ENCODE peak calls at places on chromosome 21, in four cellular contexts. N is H9, Z is left ventricle myocardium inferior, J is Peyer's patch. B is an unnamed sample.
A peak's percentile ranks its signal among the peaks of the same experiment; 100 is the strongest.

GRCh38 chr21:33069994-33070811 is at the start of gene OLIG1:
- DNase-seq in N (peak; percentile 82), Z (peak; percentile 67), J (no peak), B (no peak)

GRCh38 chr21:36773111-36773510 is 74.2 kb downstream of the SIM2 start:
- DNase-seq in N (no peak), Z (peak; percentile 86), J (peak; percentile 82), B (no peak)

GRCh38 chr21:43727571-43728466 is 8.9 kb downstream of the PDXK start:
- DNase-seq in N (peak; percentile 50), Z (peak; percentile 64), J (peak; percentile 67), B (no peak)

GRCh38 chr21:25836396-25836795 is 101.6 kb downstream of the GABPA start:
- DNase-seq in N (no peak), Z (no peak), J (no peak), B (no peak)

GRCh38 chr21:27693376-27693775 is 726.5 kb upstream of the ADAMTS5 start:
- DNase-seq in N (no peak), Z (no peak), J (no peak), B (no peak)

GRCh38 chr21:16741228-16741665 is 771.6 kb upstream of the CXADR start:
- DNase-seq in N (no peak), Z (peak; percentile 37), J (no peak), B (no peak)

GRCh38 chr21:17925000-17925610 is 105.9 kb upstream of the C21orf91 start:
- DNase-seq in N (peak; percentile 61), Z (no peak), J (no peak), B (peak; percentile 46)

GRCh38 chr21:26850116-26850643 is 5.0 kb upstream of the ADAMTS1 start:
- DNase-seq in N (no peak), Z (no peak), J (no peak), B (no peak)

GRCh38 chr21:36909901-36910561 is 56.4 kb downstream of the HLCS start:
- DNase-seq in N (no peak), Z (no peak), J (no peak), B (no peak)

GRCh38 chr21:43916691-43917514 is 51.9 kb downstream of the AGPAT3 start:
- DNase-seq in N (no peak), Z (no peak), J (peak; percentile 50), B (peak; percentile 75)

GRCh38 chr21:38340131-38340530 is 83.3 kb downstream of the KCNJ15 start:
- DNase-seq in N (no peak), Z (no peak), J (no peak), B (no peak)

GRCh38 chr21:38341546-38342012 is 84.8 kb downstream of the KCNJ15 start:
- DNase-seq in N (no peak), Z (no peak), J (no peak), B (no peak)

GRCh38 chr21:38346286-38346685 is 89.5 kb downstream of the KCNJ15 start:
- DNase-seq in N (no peak), Z (no peak), J (no peak), B (no peak)

GRCh38 chr21:38343691-38344090 is 86.9 kb downstream of the KCNJ15 start:
- DNase-seq in N (no peak), Z (no peak), J (no peak), B (no peak)

GRCh38 chr21:38342734-38343133 is 85.9 kb downstream of the KCNJ15 start:
- DNase-seq in N (no peak), Z (no peak), J (no peak), B (no peak)
- H3K27ac ChIP-seq in N (no peak overlapping the region), Z (no peak overlapping the region), J (no peak overlapping the region), B (no peak overlapping the region)

GRCh38 chr21:42522771-42523170 is 9.1 kb downstream of the SLC37A1 start:
- DNase-seq in N (no peak), Z (no peak), J (no peak), B (no peak)
- H3K27ac ChIP-seq in N (no peak overlapping the region), Z (no peak overlapping the region), J (peak overlapping the region; percentile 1), B (no peak overlapping the region)

DNA sequence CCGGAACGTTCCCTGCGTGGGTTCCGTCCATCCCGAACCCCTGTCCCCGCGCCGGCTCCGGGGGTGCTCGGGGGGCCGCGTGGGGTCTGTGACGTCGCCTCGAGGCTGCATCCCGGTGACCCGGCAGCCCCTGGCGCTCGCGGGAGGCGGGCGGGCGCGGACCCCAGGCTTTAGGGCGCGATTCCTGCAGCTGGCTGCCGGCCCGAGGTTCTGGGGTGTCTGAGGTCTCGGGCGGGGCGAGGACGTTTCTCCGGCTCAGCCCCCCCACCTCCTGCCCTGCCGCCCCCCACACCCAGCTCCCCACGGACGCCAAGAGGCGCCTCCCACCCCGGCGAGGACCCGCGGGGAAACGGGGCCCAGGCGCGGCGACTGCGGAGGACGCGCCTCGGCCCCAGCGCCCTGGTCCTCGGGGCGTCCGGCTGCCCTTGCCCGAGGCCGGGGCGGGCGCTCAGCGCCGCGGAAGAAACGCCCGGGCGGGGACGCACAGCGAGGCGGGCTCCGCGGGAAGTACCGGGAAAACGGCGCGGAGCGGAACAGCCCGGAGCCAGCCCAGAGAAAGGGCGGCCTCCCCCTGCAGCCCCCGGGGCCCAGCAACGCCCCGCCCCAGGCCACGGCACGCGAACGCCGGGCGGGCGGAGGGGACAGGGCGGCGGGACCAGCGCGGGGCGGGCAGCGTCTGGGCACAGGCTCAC is 1.3 kb upstream of the PCBP3 start:
- DNase-seq in N (no peak), Z (no peak), J (peak; percentile 55), B (no peak)
- H3K27ac ChIP-seq in N (no peak overlapping the region), Z (peak overlapping the region; percentile 48), J (peak overlapping the region; percentile 83), B (no peak overlapping the region)

DNA sequence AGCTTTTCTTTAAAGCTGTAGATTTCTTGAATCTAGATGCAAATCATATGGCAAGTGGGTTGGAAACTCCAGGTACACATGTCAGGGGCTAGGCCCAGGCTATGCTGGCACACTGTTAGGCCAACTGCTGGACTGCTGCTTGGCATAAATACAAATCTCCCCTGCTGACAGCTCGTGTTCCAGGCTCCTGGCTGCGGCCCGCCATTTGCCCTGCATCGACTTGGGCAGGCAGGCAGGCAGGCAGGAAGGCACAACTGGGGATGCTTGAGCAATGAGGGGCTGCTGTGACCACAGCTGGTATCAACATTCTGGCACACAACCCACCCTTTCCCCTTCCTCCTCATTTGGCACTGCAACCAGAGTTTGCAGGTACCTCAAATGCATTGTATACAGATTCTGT is 53.2 kb downstream of the SAMSN1 start:
- DNase-seq in N (no peak), Z (no peak), J (no peak), B (no peak)
- H3K27ac ChIP-seq in N (no peak overlapping the region), Z (no peak overlapping the region), J (no peak overlapping the region), B (no peak overlapping the region)

GRCh38 chr21:45054927-45055612 is 19.3 kb upstream of the ADARB1 start:
- DNase-seq in N (peak; percentile 23), Z (no peak), J (no peak), B (no peak)

GRCh38 chr21:45052960-45053359 is 21.4 kb upstream of the ADARB1 start:
- DNase-seq in N (peak; percentile 15), Z (no peak), J (no peak), B (no peak)

GRCh38 chr21:45054162-45054926 is 20.0 kb upstream of the ADARB1 start:
- DNase-seq in N (peak; percentile 24), Z (no peak), J (no peak), B (no peak)

GRCh38 chr21:45051580-45052434 is 22.6 kb upstream of the ADARB1 start:
- DNase-seq in N (no peak), Z (no peak), J (no peak), B (no peak)

DNA sequence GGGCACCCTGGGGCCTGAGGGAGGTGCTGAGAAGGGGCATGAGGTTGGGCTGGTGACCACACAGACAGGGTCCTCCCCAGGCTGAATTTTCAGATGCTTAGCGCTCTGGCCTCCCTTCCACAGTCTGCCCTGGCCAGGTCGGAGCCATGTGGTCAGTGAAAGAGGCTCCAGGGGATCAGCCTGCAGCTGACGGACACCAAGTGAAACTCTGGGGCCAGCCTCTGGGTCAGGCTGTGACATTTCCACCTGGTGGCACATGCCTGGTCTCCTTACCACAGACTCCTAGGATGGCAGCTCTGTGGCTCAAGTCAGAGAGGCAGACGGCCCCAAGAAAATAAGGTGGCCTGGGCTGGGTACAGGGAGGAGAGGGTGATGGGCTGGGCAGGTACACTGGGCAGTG is 20.8 kb upstream of the ADARB1 start:
- DNase-seq in N (peak; percentile 15), Z (no peak), J (no peak), B (no peak)
- H3K27ac ChIP-seq in N (no peak overlapping the region), Z (no peak overlapping the region), J (no peak overlapping the region), B (no peak overlapping the region)

GRCh38 chr21:15651172-15651571 is 78.6 kb upstream of the USP25 start:
- DNase-seq in N (no peak), Z (no peak), J (no peak), B (no peak)

GRCh38 chr21:15654171-15654570 is 75.6 kb upstream of the USP25 start:
- DNase-seq in N (no peak), Z (no peak), J (no peak), B (no peak)

GRCh38 chr21:15653710-15654109 is 76.1 kb upstream of the USP25 start:
- DNase-seq in N (no peak), Z (no peak), J (no peak), B (no peak)
- H3K27ac ChIP-seq in N (no peak overlapping the region), Z (no peak overlapping the region), J (no peak overlapping the region), B (no peak overlapping the region)

DNA sequence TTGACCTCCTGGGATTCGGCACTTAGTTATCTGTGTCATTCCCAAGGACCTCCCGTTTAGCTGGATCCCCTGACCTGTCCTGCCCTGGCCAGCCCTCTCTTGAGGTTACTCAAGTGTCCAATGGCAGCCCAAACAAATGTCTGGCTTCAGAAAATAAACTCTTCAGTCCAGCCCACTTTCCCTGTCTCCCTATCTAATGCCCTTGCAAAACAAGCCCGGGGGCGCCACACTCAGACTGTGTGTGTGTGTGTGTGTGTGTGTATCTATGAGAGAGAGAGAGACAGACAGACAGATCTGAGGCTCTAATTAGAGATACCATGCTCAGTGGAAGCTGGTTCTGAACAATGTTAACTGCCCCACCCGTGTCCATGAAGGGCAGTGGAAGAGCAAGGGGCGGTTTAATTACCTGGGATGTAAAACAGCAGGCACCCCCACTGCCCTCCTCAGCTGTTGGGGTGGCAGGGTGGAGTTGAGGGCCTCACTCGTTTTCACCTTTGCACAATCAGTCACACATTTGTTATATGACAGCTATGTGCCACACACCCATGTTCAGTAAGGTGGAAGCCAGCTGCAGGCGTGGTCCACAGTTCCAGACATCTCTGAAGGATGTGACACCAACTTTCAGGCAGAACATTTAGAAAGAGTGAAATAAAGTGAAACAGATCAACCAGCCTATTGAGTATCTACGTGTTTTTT is 57.4 kb downstream of the B3GALT5 start:
- DNase-seq in N (no peak), Z (no peak), J (peak; percentile 79), B (no peak)
- H3K27ac ChIP-seq in N (no peak overlapping the region), Z (no peak overlapping the region), J (peak overlapping the region; percentile 69), B (no peak overlapping the region)

GRCh38 chr21:35611752-35612151 is 448.6 kb downstream of the SETD4 start:
- DNase-seq in N (no peak), Z (no peak), J (no peak), B (no peak)
- H3K27ac ChIP-seq in N (no peak overlapping the region), Z (no peak overlapping the region), J (no peak overlapping the region), B (no peak overlapping the region)